ENCODE peak calls at places on chromosomes 11 and 22, in ten cellular contexts. X is activated CD4-positive, alpha-beta T cell treated with anti-CD3 and anti-CD28 coated beads for 24 hours; I is NCI-H2171; L is hippocampal formation; U is hypothalamus; Y is iris pigment epithelial cell; G is NCI-H2029 treated with DMSO at 0.1 percent for 48 hours; M is left cardiac atrium; S is stimulated activated CD4-positive, alpha-beta T cell treated with anti-CD3 and anti-CD28 coated beads, Interleukin-2, amount 100 ng/mL, for 48 hours; C is IMR-90. P is an unnamed sample.

GRCh38 chr22:23363683-23364082 is 183.4 kb downstream of the BCR start:
- DNase-seq in X (no peak), I (no peak), L (no peak), U (no peak), Y (no peak), G (no peak), M (no peak), S (no peak), C (no peak), P (no peak)

GRCh38 chr11:123616505-123617198 is 37.8 kb downstream of the SCN3B start:
- DNase-seq in X (no peak), I (no peak), L (no peak), U (peak), Y (peak), G (no peak), M (peak), S (no peak), C (peak), P (no peak)

GRCh38 chr11:77046060-77046501 is 11.9 kb downstream of the B3GNT6 start:
- DNase-seq in X (peak), I (no peak), L (no peak), U (no peak), Y (peak), G (no peak), M (no peak), S (peak), C (no peak), P (no peak)

GRCh38 chr11:116336540-116336939 is 436.2 kb downstream of the BUD13 start:
- DNase-seq in X (no peak), I (peak), L (no peak), U (no peak), Y (no peak), G (no peak), M (no peak), S (no peak), C (no peak), P (no peak)

GRCh38 chr22:23257889-23258825 is 77.8 kb downstream of the BCR start:
- DNase-seq in X (no peak), I (no peak), L (no peak), U (no peak), Y (no peak), G (no peak), M (no peak), S (no peak), C (no peak), P (no peak)

GRCh38 chr11:3840289-3840869 is 380 bp downstream of the RHOG start:
- DNase-seq in X (no peak), I (no peak), L (no peak), U (no peak), Y (no peak), G (no peak), M (no peak), S (peak), C (no peak), P (no peak)

GRCh38 chr11:8732748-8733241 is 50.2 kb downstream of the RPL27A start:
- DNase-seq in X (no peak), I (no peak), L (peak), U (peak), Y (peak), G (no peak), M (peak), S (no peak), C (peak), P (no peak)

GRCh38 chr11:85682330-85683305 is 3.4 kb downstream of the CCDC89 start:
- DNase-seq in X (peak), I (peak), L (peak), U (peak), Y (peak), G (no peak), M (peak), S (peak), C (peak), P (no peak)

GRCh38 chr22:41725510-41726110 is 26.3 kb downstream of the MEI1 start:
- DNase-seq in X (no peak), I (no peak), L (no peak), U (no peak), Y (peak), G (no peak), M (no peak), S (no peak), C (peak), P (no peak)

GRCh38 chr22:24095816-24096215 is 84.7 kb downstream of the CABIN1 start:
- DNase-seq in X (no peak), I (no peak), L (no peak), U (no peak), Y (no peak), G (no peak), M (no peak), S (no peak), C (no peak), P (no peak)

GRCh38 chr22:50296658-50297490 is 10.6 kb downstream of the PLXNB2 start:
- DNase-seq in X (no peak), I (no peak), L (no peak), U (no peak), Y (no peak), G (no peak), M (no peak), S (no peak), C (no peak), P (no peak)

GRCh38 chr22:31954535-31955326 is 10.4 kb downstream of the YWHAH start:
- DNase-seq in X (no peak), I (no peak), L (no peak), U (no peak), Y (no peak), G (no peak), M (peak), S (no peak), C (no peak), P (no peak)

GRCh38 chr22:17633217-17633997 is 4.9 kb upstream of the ATP6V1E1 start:
- DNase-seq in X (no peak), I (no peak), L (no peak), U (no peak), Y (peak), G (no peak), M (no peak), S (no peak), C (peak), P (no peak)

GRCh38 chr11:3219281-3219892 is 774 bp upstream of the MRGPRG start:
- DNase-seq in X (no peak), I (no peak), L (no peak), U (no peak), Y (no peak), G (no peak), M (no peak), S (no peak), C (no peak), P (no peak)

GRCh38 chr11:23632293-23632692 is 772.0 kb upstream of the CCDC179 start:
- DNase-seq in X (no peak), I (no peak), L (no peak), U (no peak), Y (no peak), G (no peak), M (no peak), S (no peak), C (no peak), P (no peak)

GRCh38 chr22:38751422-38752346 is 4.1 kb downstream of the SUN2 start:
- DNase-seq in X (no peak), I (no peak), L (no peak), U (no peak), Y (no peak), G (no peak), M (peak), S (peak), C (no peak), P (no peak)

GRCh38 chr11:37076866-37077265 is 478.8 kb upstream of the RAG2 start:
- DNase-seq in X (no peak), I (no peak), L (no peak), U (no peak), Y (no peak), G (no peak), M (no peak), S (no peak), C (no peak), P (no peak)

GRCh38 chr11:9015677-9016076 is 11.9 kb upstream of the NRIP3 start:
- DNase-seq in X (peak), I (peak), L (peak), U (peak), Y (peak), G (peak), M (peak), S (peak), C (peak), P (no peak)

GRCh38 chr11:59918987-59919589 is 19.1 kb upstream of the OOSP1 start:
- DNase-seq in X (no peak), I (no peak), L (peak), U (no peak), Y (peak), G (peak), M (no peak), S (peak), C (peak), P (no peak)

GRCh38 chr11:128498846-128499245 is 88.5 kb downstream of the ETS1 start:
- DNase-seq in X (no peak), I (no peak), L (no peak), U (no peak), Y (peak), G (no peak), M (no peak), S (no peak), C (peak), P (no peak)

GRCh38 chr11:46800177-46800576 is 45.9 kb downstream of the CKAP5 start:
- DNase-seq in X (no peak), I (no peak), L (no peak), U (no peak), Y (peak), G (no peak), M (no peak), S (no peak), C (peak), P (no peak)

GRCh38 chr22:18076060-18076497 is 1.7 kb upstream of the PEX26 start:
- DNase-seq in X (peak), I (peak), L (peak), U (peak), Y (peak), G (peak), M (peak), S (no peak), C (peak), P (no peak)

GRCh38 chr22:37979782-37980181 is 4.6 kb downstream of the SOX10 start:
- DNase-seq in X (no peak), I (no peak), L (peak), U (no peak), Y (no peak), G (no peak), M (no peak), S (no peak), C (no peak), P (no peak)

GRCh38 chr22:39663751-39664150 is 93.2 kb downstream of the CACNA1I start:
- DNase-seq in X (no peak), I (no peak), L (no peak), U (no peak), Y (no peak), G (no peak), M (no peak), S (no peak), C (no peak), P (no peak)

GRCh38 chr11:94613120-94613519 is 46.0 kb downstream of the PIWIL4 start:
- DNase-seq in X (no peak), I (no peak), L (no peak), U (no peak), Y (no peak), G (no peak), M (no peak), S (no peak), C (no peak), P (no peak)

GRCh38 chr22:37156686-37157435 is 7.1 kb upstream of the IL2RB start:
- DNase-seq in X (no peak), I (no peak), L (no peak), U (no peak), Y (no peak), G (no peak), M (no peak), S (no peak), C (no peak), P (no peak)

GRCh38 chr11:63999349-64000025 is 13.2 kb downstream of the OTUB1 start:
- DNase-seq in X (peak), I (no peak), L (no peak), U (peak), Y (peak), G (peak), M (peak), S (peak), C (no peak), P (no peak)

GRCh38 chr11:59182457-59183151 is 10.7 kb downstream of the DTX4 start:
- DNase-seq in X (no peak), I (no peak), L (no peak), U (no peak), Y (no peak), G (no peak), M (no peak), S (no peak), C (no peak), P (no peak)

GRCh38 chr11:47565340-47566165 is at the start of gene PTPMT1:
- DNase-seq in X (peak), I (peak), L (peak), U (peak), Y (peak), G (peak), M (peak), S (peak), C (peak), P (no peak)

GRCh38 chr11:113401718-113402117 is 14.1 kb downstream of the ANKK1 start:
- DNase-seq in X (no peak), I (peak), L (no peak), U (peak), Y (no peak), G (peak), M (peak), S (no peak), C (no peak), P (no peak)

GRCh38 chr22:43179151-43179910 is 7.6 kb downstream of the TTLL12 start:
- DNase-seq in X (no peak), I (no peak), L (no peak), U (no peak), Y (no peak), G (no peak), M (no peak), S (no peak), C (no peak), P (no peak)

GRCh38 chr11:293852-294661 is 5.1 kb downstream of the PGGHG start:
- DNase-seq in X (no peak), I (no peak), L (no peak), U (no peak), Y (no peak), G (no peak), M (peak), S (no peak), C (no peak), P (no peak)

GRCh38 chr11:44305643-44306468 is 4.1 kb downstream of the ALX4 start:
- DNase-seq in X (no peak), I (no peak), L (no peak), U (no peak), Y (peak), G (no peak), M (no peak), S (peak), C (no peak), P (no peak)

GRCh38 chr11:77377734-77378133 is 76.2 kb upstream of the GDPD4 start:
- DNase-seq in X (no peak), I (no peak), L (no peak), U (no peak), Y (no peak), G (no peak), M (no peak), S (no peak), C (peak), P (no peak)

GRCh38 chr11:85805387-85805786 is 5.6 kb downstream of the SYTL2 start:
- DNase-seq in X (no peak), I (no peak), L (no peak), U (no peak), Y (no peak), G (no peak), M (no peak), S (no peak), C (peak), P (no peak)

GRCh38 chr11:17917556-17917955 is 95.3 kb downstream of the SERGEF start:
- DNase-seq in X (no peak), I (no peak), L (no peak), U (no peak), Y (no peak), G (no peak), M (no peak), S (no peak), C (no peak), P (no peak)

GRCh38 chr11:74743640-74744039 is 5.0 kb upstream of the RNF169 start:
- DNase-seq in X (no peak), I (no peak), L (no peak), U (no peak), Y (no peak), G (no peak), M (no peak), S (no peak), C (no peak), P (no peak)

GRCh38 chr11:111699579-111700156 is 66.5 kb downstream of the PPP2R1B start:
- DNase-seq in X (no peak), I (no peak), L (no peak), U (no peak), Y (no peak), G (no peak), M (no peak), S (no peak), C (no peak), P (no peak)

GRCh38 chr11:26285593-26285992 is 46.3 kb upstream of the ANO3 start:
- DNase-seq in X (no peak), I (no peak), L (no peak), U (no peak), Y (no peak), G (no peak), M (no peak), S (no peak), C (no peak), P (no peak)

P was measured in cortex of kidney.